ENCODE peak calls at places on chromosomes 3 and 15, in ten cellular contexts. One of them, this sample, is unnamed.

GRCh38 chr15:40029979-40030893 is 8.7 kb downstream of the SRP14 start:
- DNase-seq in WERI-Rb-1: peak; percentile 28
- DNase-seq in fibroblast of pulmonary artery: peak; percentile 47
- DNase-seq in BE2C: peak; percentile 45
- DNase-seq in psoas muscle: no peak
- DNase-seq in fibroblast of the aortic adventitia: peak; percentile 23
- DNase-seq in GM12878: no peak
- DNase-seq in fibroblast of lung: no peak
- DNase-seq in heart right ventricle: no peak
- DNase-seq in tibial nerve: no peak
- DNase-seq in this sample: peak; percentile 25

GRCh38 chr15:85872125-85872524 is 77.4 kb upstream of the KLHL25 start:
- DNase-seq in tibial nerve: no peak
- DNase-seq in psoas muscle: no peak
- DNase-seq in fibroblast of lung: peak; percentile 45
- DNase-seq in heart right ventricle: no peak
- DNase-seq in WERI-Rb-1: no peak
- DNase-seq in fibroblast of the aortic adventitia: no peak
- DNase-seq in GM12878: no peak
- DNase-seq in BE2C: no peak
- DNase-seq in fibroblast of pulmonary artery: no peak
- DNase-seq in this sample: no peak

GRCh38 chr3:174441588-174442316 is 417.4 kb upstream of the NAALADL2 start:
- DNase-seq in fibroblast of lung: peak; percentile 27
- DNase-seq in GM12878: no peak
- DNase-seq in psoas muscle: no peak
- DNase-seq in tibial nerve: no peak
- DNase-seq in fibroblast of the aortic adventitia: peak; percentile 95
- DNase-seq in fibroblast of pulmonary artery: peak; percentile 91
- DNase-seq in BE2C: no peak
- DNase-seq in WERI-Rb-1: peak; percentile 42
- DNase-seq in heart right ventricle: no peak
- DNase-seq in this sample: peak; percentile 23

GRCh38 chr15:55823191-55823670 is 80.3 kb upstream of the PRTG start:
- DNase-seq in psoas muscle: no peak
- DNase-seq in WERI-Rb-1: no peak
- DNase-seq in GM12878: no peak
- DNase-seq in fibroblast of pulmonary artery: peak; percentile 81
- DNase-seq in fibroblast of lung: peak; percentile 95
- DNase-seq in fibroblast of the aortic adventitia: peak; percentile 93
- DNase-seq in heart right ventricle: no peak
- DNase-seq in BE2C: no peak
- DNase-seq in tibial nerve: no peak
- DNase-seq in this sample: peak; percentile 96

GRCh38 chr3:11477286-11477935 is 166.3 kb downstream of the VGLL4 start:
- DNase-seq in GM12878: no peak
- DNase-seq in fibroblast of pulmonary artery: peak; percentile 89
- DNase-seq in heart right ventricle: no peak
- DNase-seq in fibroblast of the aortic adventitia: peak; percentile 97
- DNase-seq in WERI-Rb-1: no peak
- DNase-seq in fibroblast of lung: peak; percentile 98
- DNase-seq in psoas muscle: no peak
- DNase-seq in tibial nerve: no peak
- DNase-seq in BE2C: no peak
- DNase-seq in this sample: peak; percentile 84

GRCh38 chr3:29649815-29650547 is 369.1 kb downstream of the RBMS3 start:
- DNase-seq in WERI-Rb-1: no peak
- DNase-seq in tibial nerve: no peak
- DNase-seq in fibroblast of lung: peak; percentile 48
- DNase-seq in BE2C: no peak
- DNase-seq in psoas muscle: no peak
- DNase-seq in fibroblast of the aortic adventitia: peak; percentile 25
- DNase-seq in fibroblast of pulmonary artery: peak; percentile 40
- DNase-seq in heart right ventricle: no peak
- DNase-seq in GM12878: peak; percentile 44
- DNase-seq in this sample: peak; percentile 55

GRCh38 chr3:23653647-23654525 is 151.9 kb upstream of the UBE2E1 start:
- DNase-seq in WERI-Rb-1: no peak
- DNase-seq in fibroblast of the aortic adventitia: no peak
- DNase-seq in heart right ventricle: no peak
- DNase-seq in psoas muscle: no peak
- DNase-seq in fibroblast of pulmonary artery: no peak
- DNase-seq in fibroblast of lung: no peak
- DNase-seq in tibial nerve: no peak
- DNase-seq in BE2C: no peak
- DNase-seq in GM12878: peak; percentile 97
- DNase-seq in this sample: peak; percentile 13

GRCh38 chr15:95260856-95261255 is 1029.5 kb downstream of the MCTP2 start:
- DNase-seq in GM12878: no peak
- DNase-seq in WERI-Rb-1: no peak
- DNase-seq in heart right ventricle: no peak
- DNase-seq in fibroblast of lung: no peak
- DNase-seq in tibial nerve: no peak
- DNase-seq in psoas muscle: no peak
- DNase-seq in fibroblast of pulmonary artery: no peak
- DNase-seq in BE2C: no peak
- DNase-seq in fibroblast of the aortic adventitia: no peak
- DNase-seq in this sample: no peak

GRCh38 chr15:56950979-56951378 is 32.5 kb downstream of the TCF12 start:
- DNase-seq in fibroblast of the aortic adventitia: no peak
- DNase-seq in psoas muscle: no peak
- DNase-seq in BE2C: no peak
- DNase-seq in GM12878: peak; percentile 55
- DNase-seq in tibial nerve: no peak
- DNase-seq in WERI-Rb-1: no peak
- DNase-seq in fibroblast of lung: no peak
- DNase-seq in heart right ventricle: no peak
- DNase-seq in fibroblast of pulmonary artery: no peak
- DNase-seq in this sample: no peak

GRCh38 chr15:67105065-67105951 is 39.9 kb downstream of the SMAD3 start:
- DNase-seq in tibial nerve: no peak
- DNase-seq in WERI-Rb-1: no peak
- DNase-seq in psoas muscle: peak; percentile 71
- DNase-seq in fibroblast of the aortic adventitia: peak; percentile 98
- DNase-seq in GM12878: no peak
- DNase-seq in heart right ventricle: no peak
- DNase-seq in BE2C: no peak
- DNase-seq in fibroblast of lung: peak; percentile 99
- DNase-seq in fibroblast of pulmonary artery: peak; percentile 98
- DNase-seq in this sample: peak; percentile 96

GRCh38 chr3:159928692-159929091 is 59.9 kb upstream of the IL12A start:
- DNase-seq in BE2C: no peak
- DNase-seq in fibroblast of lung: peak; percentile 99
- DNase-seq in GM12878: no peak
- DNase-seq in heart right ventricle: no peak
- DNase-seq in tibial nerve: no peak
- DNase-seq in WERI-Rb-1: no peak
- DNase-seq in fibroblast of pulmonary artery: peak; percentile 85
- DNase-seq in psoas muscle: no peak
- DNase-seq in fibroblast of the aortic adventitia: peak; percentile 94
- DNase-seq in this sample: peak; percentile 96

GRCh38 chr3:8604006-8604405 is 40.6 kb downstream of the SSUH2 start:
- DNase-seq in fibroblast of pulmonary artery: no peak
- DNase-seq in fibroblast of the aortic adventitia: no peak
- DNase-seq in heart right ventricle: no peak
- DNase-seq in tibial nerve: no peak
- DNase-seq in WERI-Rb-1: no peak
- DNase-seq in BE2C: no peak
- DNase-seq in GM12878: no peak
- DNase-seq in fibroblast of lung: no peak
- DNase-seq in psoas muscle: no peak
- DNase-seq in this sample: no peak

GRCh38 chr3:158152186-158152585 is 42.3 kb downstream of the RSRC1 start:
- DNase-seq in fibroblast of lung: peak; percentile 75
- DNase-seq in WERI-Rb-1: no peak
- DNase-seq in fibroblast of pulmonary artery: peak; percentile 72
- DNase-seq in GM12878: no peak
- DNase-seq in heart right ventricle: no peak
- DNase-seq in fibroblast of the aortic adventitia: peak; percentile 54
- DNase-seq in psoas muscle: no peak
- DNase-seq in BE2C: no peak
- DNase-seq in tibial nerve: no peak
- DNase-seq in this sample: peak; percentile 10

GRCh38 chr3:122406198-122406597 is 9.7 kb downstream of the WDR5B start:
- DNase-seq in fibroblast of pulmonary artery: no peak
- DNase-seq in heart right ventricle: no peak
- DNase-seq in fibroblast of lung: no peak
- DNase-seq in BE2C: no peak
- DNase-seq in fibroblast of the aortic adventitia: no peak
- DNase-seq in psoas muscle: no peak
- DNase-seq in tibial nerve: no peak
- DNase-seq in GM12878: no peak
- DNase-seq in WERI-Rb-1: no peak
- DNase-seq in this sample: no peak

GRCh38 chr15:74213858-74214284 is 11.3 kb upstream of the STRA6 start:
- DNase-seq in GM12878: no peak
- DNase-seq in tibial nerve: no peak
- DNase-seq in fibroblast of lung: no peak
- DNase-seq in BE2C: no peak
- DNase-seq in WERI-Rb-1: no peak
- DNase-seq in psoas muscle: no peak
- DNase-seq in fibroblast of the aortic adventitia: no peak
- DNase-seq in fibroblast of pulmonary artery: no peak
- DNase-seq in heart right ventricle: no peak
- DNase-seq in this sample: no peak

GRCh38 chr15:70617076-70617910 is 146.1 kb downstream of the UACA start:
- DNase-seq in GM12878: no peak
- DNase-seq in BE2C: no peak
- DNase-seq in fibroblast of lung: peak; percentile 42
- DNase-seq in tibial nerve: no peak
- DNase-seq in fibroblast of the aortic adventitia: peak; percentile 58
- DNase-seq in heart right ventricle: no peak
- DNase-seq in psoas muscle: no peak
- DNase-seq in fibroblast of pulmonary artery: peak; percentile 30
- DNase-seq in WERI-Rb-1: no peak
- DNase-seq in this sample: peak; percentile 60

GRCh38 chr3:61667417-61668213 is 106.2 kb downstream of the PTPRG start:
- DNase-seq in BE2C: no peak
- DNase-seq in psoas muscle: no peak
- DNase-seq in GM12878: no peak
- DNase-seq in fibroblast of the aortic adventitia: peak; percentile 32
- DNase-seq in fibroblast of lung: no peak
- DNase-seq in heart right ventricle: no peak
- DNase-seq in WERI-Rb-1: no peak
- DNase-seq in tibial nerve: no peak
- DNase-seq in fibroblast of pulmonary artery: peak; percentile 41
- DNase-seq in this sample: peak; percentile 39

GRCh38 chr3:129890125-129890524 is 3.4 kb downstream of the TMCC1 start:
- DNase-seq in GM12878: peak; percentile 15
- DNase-seq in fibroblast of lung: no peak
- DNase-seq in fibroblast of the aortic adventitia: no peak
- DNase-seq in tibial nerve: no peak
- DNase-seq in WERI-Rb-1: no peak
- DNase-seq in psoas muscle: no peak
- DNase-seq in heart right ventricle: no peak
- DNase-seq in fibroblast of pulmonary artery: no peak
- DNase-seq in BE2C: no peak
- DNase-seq in this sample: no peak

GRCh38 chr3:108100906-108101305 is 10.1 kb upstream of the CD47 start:
- DNase-seq in fibroblast of the aortic adventitia: no peak
- DNase-seq in tibial nerve: no peak
- DNase-seq in fibroblast of pulmonary artery: no peak
- DNase-seq in GM12878: peak; percentile 96
- DNase-seq in psoas muscle: no peak
- DNase-seq in BE2C: no peak
- DNase-seq in WERI-Rb-1: no peak
- DNase-seq in fibroblast of lung: no peak
- DNase-seq in heart right ventricle: no peak
- DNase-seq in this sample: no peak

GRCh38 chr3:46829699-46830208 is 33.5 kb downstream of the MYL3 start:
- DNase-seq in fibroblast of pulmonary artery: no peak
- DNase-seq in GM12878: peak; percentile 32
- DNase-seq in fibroblast of lung: no peak
- DNase-seq in WERI-Rb-1: no peak
- DNase-seq in heart right ventricle: no peak
- DNase-seq in fibroblast of the aortic adventitia: no peak
- DNase-seq in tibial nerve: no peak
- DNase-seq in BE2C: no peak
- DNase-seq in psoas muscle: no peak
- DNase-seq in this sample: no peak
- TF ChIP-seq CTCF in fibroblast of pulmonary artery: no peak
- TF ChIP-seq CTCF in GM12878: no peak
- TF ChIP-seq CTCF in fibroblast of lung: no peak
- TF ChIP-seq CTCF in WERI-Rb-1: no peak
- TF ChIP-seq CTCF in heart right ventricle: no peak
- TF ChIP-seq CTCF in fibroblast of the aortic adventitia: no peak
- TF ChIP-seq CTCF in tibial nerve: no peak
- TF ChIP-seq CTCF in BE2C: no peak
- TF ChIP-seq CTCF in psoas muscle: no peak
- TF ChIP-seq CTCF in this sample: no peak

GRCh38 chr3:50345008-50345407 is 524 bp downstream of the ZMYND10 start:
- DNase-seq in psoas muscle: no peak
- DNase-seq in WERI-Rb-1: no peak
- DNase-seq in fibroblast of the aortic adventitia: no peak
- DNase-seq in fibroblast of lung: no peak
- DNase-seq in heart right ventricle: no peak
- DNase-seq in tibial nerve: no peak
- DNase-seq in BE2C: no peak
- DNase-seq in fibroblast of pulmonary artery: no peak
- DNase-seq in GM12878: no peak
- DNase-seq in this sample: no peak
- H3K4me3 ChIP-seq in psoas muscle: peak overlapping the region; percentile 44
- H3K4me3 ChIP-seq in WERI-Rb-1: peak overlapping the region; percentile 46
- H3K4me3 ChIP-seq in fibroblast of the aortic adventitia: peak overlapping the region; percentile 67
- H3K4me3 ChIP-seq in fibroblast of lung: peak overlapping the region; percentile 57
- H3K4me3 ChIP-seq in heart right ventricle: no peak overlapping the region
- H3K4me3 ChIP-seq in tibial nerve: no peak overlapping the region
- H3K4me3 ChIP-seq in BE2C: peak overlapping the region; percentile 48
- H3K4me3 ChIP-seq in fibroblast of pulmonary artery: peak overlapping the region; percentile 55
- H3K4me3 ChIP-seq in GM12878: peak overlapping the region; percentile 58
- H3K4me3 ChIP-seq in this sample: peak overlapping the region; percentile 59

DNA sequence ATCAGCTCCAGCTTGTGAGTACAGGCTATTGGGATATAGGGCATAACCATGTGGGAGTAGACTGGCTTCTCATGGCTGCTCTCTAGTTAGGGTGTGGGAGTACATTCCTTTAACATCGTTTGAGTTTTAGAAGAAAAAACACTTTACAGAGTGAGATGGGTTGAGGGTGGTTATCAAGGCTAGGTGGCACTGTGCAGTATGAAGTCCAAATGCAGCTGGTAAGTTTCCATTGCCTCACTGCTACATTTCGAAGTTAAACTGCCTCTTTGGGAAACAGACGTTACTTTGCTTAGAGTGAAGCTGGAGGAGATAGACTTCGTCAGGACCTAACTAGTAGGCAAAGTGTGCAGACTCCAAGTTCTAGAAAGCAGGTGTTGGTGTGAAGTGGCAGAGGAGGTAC is 192.4 kb downstream of the SQOR start:
- DNase-seq in BE2C: no peak
- DNase-seq in fibroblast of the aortic adventitia: no peak
- DNase-seq in WERI-Rb-1: no peak
- DNase-seq in fibroblast of pulmonary artery: peak; percentile 6
- DNase-seq in GM12878: no peak
- DNase-seq in fibroblast of lung: no peak
- DNase-seq in tibial nerve: no peak
- DNase-seq in heart right ventricle: no peak
- DNase-seq in psoas muscle: no peak
- DNase-seq in this sample: no peak
- TF ChIP-seq CTCF in BE2C: no peak
- TF ChIP-seq CTCF in fibroblast of the aortic adventitia: no peak
- TF ChIP-seq CTCF in WERI-Rb-1: no peak
- TF ChIP-seq CTCF in fibroblast of pulmonary artery: no peak
- TF ChIP-seq CTCF in GM12878: no peak
- TF ChIP-seq CTCF in fibroblast of lung: no peak
- TF ChIP-seq CTCF in tibial nerve: no peak
- TF ChIP-seq CTCF in heart right ventricle: no peak
- TF ChIP-seq CTCF in psoas muscle: no peak
- TF ChIP-seq CTCF in this sample: no peak

GRCh38 chr15:38071211-38071972 is 137.0 kb downstream of the TMCO5A start:
- DNase-seq in heart right ventricle: no peak
- DNase-seq in BE2C: no peak
- DNase-seq in fibroblast of lung: no peak
- DNase-seq in psoas muscle: no peak
- DNase-seq in tibial nerve: no peak
- DNase-seq in GM12878: no peak
- DNase-seq in fibroblast of the aortic adventitia: no peak
- DNase-seq in fibroblast of pulmonary artery: no peak
- DNase-seq in WERI-Rb-1: no peak
- DNase-seq in this sample: no peak
- H3K4me3 ChIP-seq in heart right ventricle: no peak overlapping the region
- H3K4me3 ChIP-seq in BE2C: no peak overlapping the region
- H3K4me3 ChIP-seq in fibroblast of lung: no peak overlapping the region
- H3K4me3 ChIP-seq in psoas muscle: no peak overlapping the region
- H3K4me3 ChIP-seq in tibial nerve: no peak overlapping the region
- H3K4me3 ChIP-seq in GM12878: no peak overlapping the region
- H3K4me3 ChIP-seq in fibroblast of the aortic adventitia: no peak overlapping the region
- H3K4me3 ChIP-seq in fibroblast of pulmonary artery: no peak overlapping the region
- H3K4me3 ChIP-seq in WERI-Rb-1: no peak overlapping the region
- H3K4me3 ChIP-seq in this sample: no peak overlapping the region